ENCODE peak calls at places on chromosomes 1 and 21, in four cellular contexts. One of them, this sample, is unnamed.
A peak's percentile ranks its signal among the peaks of the same experiment; 100 is the strongest.

GRCh38 chr1:168405931-168406330 is 125.3 kb downstream of the TBX19 start:
- DNase-seq in non-pigmented ciliary epithelial cell: no peak
- DNase-seq in fibroblast of mammary gland: no peak
- DNase-seq in pancreas: no peak
- DNase-seq in this sample: peak; percentile 82

GRCh38 chr1:45846931-45847330 is 43.5 kb downstream of the MAST2 start:
- DNase-seq in pancreas: no peak
- DNase-seq in fibroblast of mammary gland: peak; percentile 82
- DNase-seq in non-pigmented ciliary epithelial cell: no peak
- DNase-seq in this sample: peak; percentile 27

GRCh38 chr1:22320703-22321344 is 130.8 kb upstream of the ZBTB40 start:
- DNase-seq in non-pigmented ciliary epithelial cell: no peak
- DNase-seq in pancreas: no peak
- DNase-seq in fibroblast of mammary gland: no peak
- DNase-seq in this sample: no peak

GRCh38 chr1:195745170-195746009 is 862.9 kb downstream of the KCNT2 start:
- DNase-seq in pancreas: no peak
- DNase-seq in non-pigmented ciliary epithelial cell: no peak
- DNase-seq in fibroblast of mammary gland: no peak
- DNase-seq in this sample: no peak

GRCh38 chr21:34202553-34203332 is 129.4 kb downstream of the MRPS6 start:
- DNase-seq in fibroblast of mammary gland: no peak
- DNase-seq in non-pigmented ciliary epithelial cell: no peak
- DNase-seq in pancreas: no peak
- DNase-seq in this sample: no peak

GRCh38 chr1:62508187-62508758 is 71.4 kb downstream of the USP1 start:
- DNase-seq in pancreas: no peak
- DNase-seq in fibroblast of mammary gland: peak; percentile 67
- DNase-seq in non-pigmented ciliary epithelial cell: peak; percentile 18
- DNase-seq in this sample: peak; percentile 42

GRCh38 chr1:40861227-40862003 is 748 bp downstream of the CITED4 start:
- DNase-seq in pancreas: peak; percentile 76
- DNase-seq in fibroblast of mammary gland: peak; percentile 51
- DNase-seq in non-pigmented ciliary epithelial cell: no peak
- DNase-seq in this sample: no peak

GRCh38 chr21:43333301-43334062 is 93.4 kb downstream of the SIK1 start:
- DNase-seq in non-pigmented ciliary epithelial cell: peak; percentile 70
- DNase-seq in fibroblast of mammary gland: peak; percentile 84
- DNase-seq in pancreas: no peak
- DNase-seq in this sample: peak; percentile 68

GRCh38 chr1:53737648-53738204 is 1.2 kb downstream of the GLIS1 start:
- DNase-seq in fibroblast of mammary gland: no peak
- DNase-seq in pancreas: peak; percentile 66
- DNase-seq in non-pigmented ciliary epithelial cell: no peak
- DNase-seq in this sample: no peak

GRCh38 chr1:235545294-235545930 is 41.2 kb upstream of the B3GALNT2 start:
- DNase-seq in non-pigmented ciliary epithelial cell: no peak
- DNase-seq in pancreas: no peak
- DNase-seq in fibroblast of mammary gland: no peak
- DNase-seq in this sample: no peak

GRCh38 chr1:82792151-82792550 is 991.4 kb downstream of the ADGRL2 start:
- DNase-seq in fibroblast of mammary gland: no peak
- DNase-seq in non-pigmented ciliary epithelial cell: no peak
- DNase-seq in pancreas: no peak
- DNase-seq in this sample: no peak

GRCh38 chr1:106568161-106568560 is 488.3 kb upstream of the PRMT6 start:
- DNase-seq in non-pigmented ciliary epithelial cell: no peak
- DNase-seq in pancreas: no peak
- DNase-seq in fibroblast of mammary gland: no peak
- DNase-seq in this sample: no peak

GRCh38 chr1:46248122-46248920 is 758 bp downstream of the RAD54L start:
- DNase-seq in pancreas: peak; percentile 62
- DNase-seq in fibroblast of mammary gland: peak; percentile 29
- DNase-seq in non-pigmented ciliary epithelial cell: no peak
- DNase-seq in this sample: peak; percentile 43